ENCODE peak calls at places on chromosomes 1 and 21, in ten cellular contexts. One of them, this sample, is unnamed.

GRCh38 chr1:44808938-44809917 is 905 bp downstream of the BTBD19 start:
- DNase-seq in activated T-cell treated with anti-CD3 and anti-CD28 coated beads for 48 hours: peak; percentile 82
- DNase-seq in left ventricle myocardium superior: peak; percentile 66
- DNase-seq in endodermal cell: peak; percentile 67
- DNase-seq in thoracic aorta: no peak
- DNase-seq in RCC 7860: peak; percentile 63
- DNase-seq in GDM1: peak; percentile 35
- DNase-seq in AG10803: peak; percentile 85
- DNase-seq in mucosa of gallbladder: peak; percentile 76
- DNase-seq in activated CD8-positive, alpha-beta memory T cell treated with anti-CD3 and anti-CD28 coated beads for 4 hours: peak; percentile 78
- DNase-seq in this sample: peak; percentile 96

GRCh38 chr1:175637917-175638316 is 105.5 kb downstream of the TNR start:
- DNase-seq in thoracic aorta: no peak
- DNase-seq in activated CD8-positive, alpha-beta memory T cell treated with anti-CD3 and anti-CD28 coated beads for 4 hours: no peak
- DNase-seq in RCC 7860: no peak
- DNase-seq in activated T-cell treated with anti-CD3 and anti-CD28 coated beads for 48 hours: no peak
- DNase-seq in left ventricle myocardium superior: no peak
- DNase-seq in endodermal cell: no peak
- DNase-seq in GDM1: no peak
- DNase-seq in mucosa of gallbladder: no peak
- DNase-seq in AG10803: no peak
- DNase-seq in this sample: no peak

GRCh38 chr1:39507230-39507928 is 15.9 kb downstream of the BMP8A start:
- DNase-seq in endodermal cell: peak; percentile 81
- DNase-seq in activated T-cell treated with anti-CD3 and anti-CD28 coated beads for 48 hours: no peak
- DNase-seq in activated CD8-positive, alpha-beta memory T cell treated with anti-CD3 and anti-CD28 coated beads for 4 hours: no peak
- DNase-seq in thoracic aorta: no peak
- DNase-seq in mucosa of gallbladder: no peak
- DNase-seq in AG10803: no peak
- DNase-seq in GDM1: no peak
- DNase-seq in RCC 7860: no peak
- DNase-seq in left ventricle myocardium superior: no peak
- DNase-seq in this sample: no peak

GRCh38 chr1:216210081-216210480 is 213.2 kb downstream of the USH2A start:
- DNase-seq in mucosa of gallbladder: peak; percentile 34
- DNase-seq in endodermal cell: no peak
- DNase-seq in thoracic aorta: no peak
- DNase-seq in activated T-cell treated with anti-CD3 and anti-CD28 coated beads for 48 hours: no peak
- DNase-seq in left ventricle myocardium superior: no peak
- DNase-seq in AG10803: peak; percentile 8
- DNase-seq in RCC 7860: no peak
- DNase-seq in activated CD8-positive, alpha-beta memory T cell treated with anti-CD3 and anti-CD28 coated beads for 4 hours: no peak
- DNase-seq in GDM1: no peak
- DNase-seq in this sample: no peak

GRCh38 chr1:192545781-192546521 is 29.6 kb upstream of the RGS1 start:
- DNase-seq in mucosa of gallbladder: no peak
- DNase-seq in left ventricle myocardium superior: no peak
- DNase-seq in thoracic aorta: no peak
- DNase-seq in activated CD8-positive, alpha-beta memory T cell treated with anti-CD3 and anti-CD28 coated beads for 4 hours: no peak
- DNase-seq in GDM1: no peak
- DNase-seq in activated T-cell treated with anti-CD3 and anti-CD28 coated beads for 48 hours: no peak
- DNase-seq in RCC 7860: no peak
- DNase-seq in endodermal cell: no peak
- DNase-seq in AG10803: no peak
- DNase-seq in this sample: peak; percentile 70

GRCh38 chr1:160777486-160778089 is 18.4 kb upstream of the LY9 start:
- DNase-seq in GDM1: peak; percentile 6
- DNase-seq in left ventricle myocardium superior: no peak
- DNase-seq in activated CD8-positive, alpha-beta memory T cell treated with anti-CD3 and anti-CD28 coated beads for 4 hours: no peak
- DNase-seq in activated T-cell treated with anti-CD3 and anti-CD28 coated beads for 48 hours: no peak
- DNase-seq in endodermal cell: peak; percentile 86
- DNase-seq in RCC 7860: no peak
- DNase-seq in thoracic aorta: no peak
- DNase-seq in AG10803: no peak
- DNase-seq in mucosa of gallbladder: peak; percentile 49
- DNase-seq in this sample: peak; percentile 42

GRCh38 chr1:6358757-6359567 is 34.6 kb downstream of the ACOT7 start:
- DNase-seq in activated T-cell treated with anti-CD3 and anti-CD28 coated beads for 48 hours: peak; percentile 37
- DNase-seq in left ventricle myocardium superior: no peak
- DNase-seq in activated CD8-positive, alpha-beta memory T cell treated with anti-CD3 and anti-CD28 coated beads for 4 hours: no peak
- DNase-seq in AG10803: peak; percentile 79
- DNase-seq in thoracic aorta: no peak
- DNase-seq in GDM1: no peak
- DNase-seq in RCC 7860: peak; percentile 80
- DNase-seq in endodermal cell: no peak
- DNase-seq in mucosa of gallbladder: peak; percentile 31
- DNase-seq in this sample: peak; percentile 6

GRCh38 chr21:46205766-46206162 is 21.5 kb upstream of the SPATC1L start:
- DNase-seq in left ventricle myocardium superior: no peak
- DNase-seq in thoracic aorta: no peak
- DNase-seq in RCC 7860: no peak
- DNase-seq in activated CD8-positive, alpha-beta memory T cell treated with anti-CD3 and anti-CD28 coated beads for 4 hours: no peak
- DNase-seq in AG10803: no peak
- DNase-seq in activated T-cell treated with anti-CD3 and anti-CD28 coated beads for 48 hours: no peak
- DNase-seq in GDM1: no peak
- DNase-seq in mucosa of gallbladder: no peak
- DNase-seq in endodermal cell: no peak
- DNase-seq in this sample: no peak

GRCh38 chr21:35922618-35923017 is 137.7 kb downstream of the SETD4 start:
- DNase-seq in left ventricle myocardium superior: no peak
- DNase-seq in activated T-cell treated with anti-CD3 and anti-CD28 coated beads for 48 hours: no peak
- DNase-seq in thoracic aorta: no peak
- DNase-seq in activated CD8-positive, alpha-beta memory T cell treated with anti-CD3 and anti-CD28 coated beads for 4 hours: no peak
- DNase-seq in RCC 7860: no peak
- DNase-seq in mucosa of gallbladder: no peak
- DNase-seq in endodermal cell: no peak
- DNase-seq in GDM1: no peak
- DNase-seq in AG10803: peak; percentile 17
- DNase-seq in this sample: no peak

GRCh38 chr1:158077366-158078256 is 84.2 kb downstream of the KIRREL1 start:
- DNase-seq in GDM1: no peak
- DNase-seq in RCC 7860: no peak
- DNase-seq in thoracic aorta: no peak
- DNase-seq in endodermal cell: peak; percentile 62
- DNase-seq in activated T-cell treated with anti-CD3 and anti-CD28 coated beads for 48 hours: no peak
- DNase-seq in mucosa of gallbladder: no peak
- DNase-seq in AG10803: no peak
- DNase-seq in activated CD8-positive, alpha-beta memory T cell treated with anti-CD3 and anti-CD28 coated beads for 4 hours: no peak
- DNase-seq in left ventricle myocardium superior: no peak
- DNase-seq in this sample: no peak

GRCh38 chr1:10613861-10614260 is 139.1 kb downstream of the PEX14 start:
- DNase-seq in GDM1: no peak
- DNase-seq in activated CD8-positive, alpha-beta memory T cell treated with anti-CD3 and anti-CD28 coated beads for 4 hours: no peak
- DNase-seq in thoracic aorta: no peak
- DNase-seq in mucosa of gallbladder: no peak
- DNase-seq in endodermal cell: no peak
- DNase-seq in RCC 7860: no peak
- DNase-seq in left ventricle myocardium superior: no peak
- DNase-seq in activated T-cell treated with anti-CD3 and anti-CD28 coated beads for 48 hours: no peak
- DNase-seq in AG10803: no peak
- DNase-seq in this sample: no peak

GRCh38 chr1:66283583-66284041 is 250.3 kb upstream of the SGIP1 start:
- DNase-seq in AG10803: peak; percentile 28
- DNase-seq in activated T-cell treated with anti-CD3 and anti-CD28 coated beads for 48 hours: no peak
- DNase-seq in thoracic aorta: no peak
- DNase-seq in RCC 7860: peak; percentile 21
- DNase-seq in mucosa of gallbladder: no peak
- DNase-seq in GDM1: no peak
- DNase-seq in left ventricle myocardium superior: no peak
- DNase-seq in endodermal cell: no peak
- DNase-seq in activated CD8-positive, alpha-beta memory T cell treated with anti-CD3 and anti-CD28 coated beads for 4 hours: no peak
- DNase-seq in this sample: no peak

GRCh38 chr1:36609241-36610027 is 126.7 kb upstream of the CSF3R start:
- DNase-seq in activated CD8-positive, alpha-beta memory T cell treated with anti-CD3 and anti-CD28 coated beads for 4 hours: no peak
- DNase-seq in thoracic aorta: no peak
- DNase-seq in activated T-cell treated with anti-CD3 and anti-CD28 coated beads for 48 hours: peak; percentile 33
- DNase-seq in mucosa of gallbladder: peak; percentile 22
- DNase-seq in AG10803: peak; percentile 23
- DNase-seq in RCC 7860: peak; percentile 45
- DNase-seq in left ventricle myocardium superior: no peak
- DNase-seq in GDM1: peak; percentile 30
- DNase-seq in endodermal cell: peak; percentile 95
- DNase-seq in this sample: peak; percentile 44

GRCh38 chr1:45796946-45797345 is 6.5 kb upstream of the MAST2 start:
- DNase-seq in left ventricle myocardium superior: no peak
- DNase-seq in thoracic aorta: no peak
- DNase-seq in activated CD8-positive, alpha-beta memory T cell treated with anti-CD3 and anti-CD28 coated beads for 4 hours: no peak
- DNase-seq in GDM1: no peak
- DNase-seq in activated T-cell treated with anti-CD3 and anti-CD28 coated beads for 48 hours: no peak
- DNase-seq in mucosa of gallbladder: no peak
- DNase-seq in AG10803: no peak
- DNase-seq in endodermal cell: peak; percentile 54
- DNase-seq in RCC 7860: no peak
- DNase-seq in this sample: no peak

GRCh38 chr1:65148548-65149390 is 766 bp downstream of the AK4 start:
- DNase-seq in AG10803: peak; percentile 52
- DNase-seq in activated T-cell treated with anti-CD3 and anti-CD28 coated beads for 48 hours: peak; percentile 73
- DNase-seq in mucosa of gallbladder: peak; percentile 31
- DNase-seq in left ventricle myocardium superior: peak; percentile 78
- DNase-seq in GDM1: peak; percentile 46
- DNase-seq in activated CD8-positive, alpha-beta memory T cell treated with anti-CD3 and anti-CD28 coated beads for 4 hours: no peak
- DNase-seq in endodermal cell: peak; percentile 88
- DNase-seq in thoracic aorta: no peak
- DNase-seq in RCC 7860: peak; percentile 51
- DNase-seq in this sample: peak; percentile 27

GRCh38 chr1:26010800-26011199 is 10.8 kb upstream of the EXTL1 start:
- DNase-seq in mucosa of gallbladder: no peak
- DNase-seq in left ventricle myocardium superior: no peak
- DNase-seq in GDM1: no peak
- DNase-seq in endodermal cell: peak; percentile 73
- DNase-seq in activated CD8-positive, alpha-beta memory T cell treated with anti-CD3 and anti-CD28 coated beads for 4 hours: no peak
- DNase-seq in AG10803: no peak
- DNase-seq in thoracic aorta: no peak
- DNase-seq in RCC 7860: no peak
- DNase-seq in activated T-cell treated with anti-CD3 and anti-CD28 coated beads for 48 hours: no peak
- DNase-seq in this sample: no peak

GRCh38 chr1:24865168-24865567 is 64.9 kb downstream of the RUNX3 start:
- DNase-seq in activated CD8-positive, alpha-beta memory T cell treated with anti-CD3 and anti-CD28 coated beads for 4 hours: no peak
- DNase-seq in RCC 7860: no peak
- DNase-seq in thoracic aorta: no peak
- DNase-seq in GDM1: no peak
- DNase-seq in activated T-cell treated with anti-CD3 and anti-CD28 coated beads for 48 hours: no peak
- DNase-seq in mucosa of gallbladder: peak; percentile 5
- DNase-seq in AG10803: no peak
- DNase-seq in endodermal cell: no peak
- DNase-seq in left ventricle myocardium superior: no peak
- DNase-seq in this sample: no peak

GRCh38 chr1:3074297-3074741 is 5.3 kb downstream of the PRDM16 start:
- DNase-seq in GDM1: no peak
- DNase-seq in activated CD8-positive, alpha-beta memory T cell treated with anti-CD3 and anti-CD28 coated beads for 4 hours: no peak
- DNase-seq in thoracic aorta: no peak
- DNase-seq in AG10803: no peak
- DNase-seq in endodermal cell: no peak
- DNase-seq in activated T-cell treated with anti-CD3 and anti-CD28 coated beads for 48 hours: no peak
- DNase-seq in mucosa of gallbladder: peak; percentile 35
- DNase-seq in left ventricle myocardium superior: peak; percentile 55
- DNase-seq in RCC 7860: no peak
- DNase-seq in this sample: no peak

GRCh38 chr1:234322979-234323378 is 50.3 kb upstream of the COA6 start:
- DNase-seq in thoracic aorta: no peak
- DNase-seq in GDM1: peak; percentile 33
- DNase-seq in mucosa of gallbladder: no peak
- DNase-seq in activated T-cell treated with anti-CD3 and anti-CD28 coated beads for 48 hours: peak; percentile 45
- DNase-seq in activated CD8-positive, alpha-beta memory T cell treated with anti-CD3 and anti-CD28 coated beads for 4 hours: no peak
- DNase-seq in AG10803: no peak
- DNase-seq in left ventricle myocardium superior: peak; percentile 57
- DNase-seq in endodermal cell: peak; percentile 95
- DNase-seq in RCC 7860: no peak
- DNase-seq in this sample: peak; percentile 62

GRCh38 chr1:167297222-167298214 is 76.8 kb downstream of the POU2F1 start:
- DNase-seq in left ventricle myocardium superior: no peak
- DNase-seq in GDM1: no peak
- DNase-seq in activated T-cell treated with anti-CD3 and anti-CD28 coated beads for 48 hours: no peak
- DNase-seq in mucosa of gallbladder: peak; percentile 66
- DNase-seq in activated CD8-positive, alpha-beta memory T cell treated with anti-CD3 and anti-CD28 coated beads for 4 hours: no peak
- DNase-seq in endodermal cell: no peak
- DNase-seq in AG10803: peak; percentile 37
- DNase-seq in thoracic aorta: no peak
- DNase-seq in RCC 7860: no peak
- DNase-seq in this sample: peak; percentile 46

GRCh38 chr1:232132572-232132971 is 497.4 kb downstream of the SIPA1L2 start:
- DNase-seq in RCC 7860: no peak
- DNase-seq in GDM1: no peak
- DNase-seq in left ventricle myocardium superior: no peak
- DNase-seq in activated CD8-positive, alpha-beta memory T cell treated with anti-CD3 and anti-CD28 coated beads for 4 hours: no peak
- DNase-seq in endodermal cell: no peak
- DNase-seq in activated T-cell treated with anti-CD3 and anti-CD28 coated beads for 48 hours: no peak
- DNase-seq in thoracic aorta: no peak
- DNase-seq in AG10803: no peak
- DNase-seq in mucosa of gallbladder: no peak
- DNase-seq in this sample: no peak

GRCh38 chr1:112791723-112792104 is 76.6 kb upstream of the PPM1J start:
- DNase-seq in GDM1: no peak
- DNase-seq in activated CD8-positive, alpha-beta memory T cell treated with anti-CD3 and anti-CD28 coated beads for 4 hours: no peak
- DNase-seq in activated T-cell treated with anti-CD3 and anti-CD28 coated beads for 48 hours: no peak
- DNase-seq in mucosa of gallbladder: no peak
- DNase-seq in RCC 7860: no peak
- DNase-seq in left ventricle myocardium superior: no peak
- DNase-seq in endodermal cell: no peak
- DNase-seq in AG10803: no peak
- DNase-seq in thoracic aorta: no peak
- DNase-seq in this sample: no peak

GRCh38 chr1:86788300-86789206 is 84.2 kb downstream of the SH3GLB1 start:
- DNase-seq in GDM1: no peak
- DNase-seq in activated CD8-positive, alpha-beta memory T cell treated with anti-CD3 and anti-CD28 coated beads for 4 hours: no peak
- DNase-seq in mucosa of gallbladder: no peak
- DNase-seq in thoracic aorta: peak; percentile 34
- DNase-seq in activated T-cell treated with anti-CD3 and anti-CD28 coated beads for 48 hours: no peak
- DNase-seq in AG10803: peak; percentile 79
- DNase-seq in left ventricle myocardium superior: peak; percentile 44
- DNase-seq in RCC 7860: peak; percentile 83
- DNase-seq in endodermal cell: no peak
- DNase-seq in this sample: no peak